ENCODE peak calls at places on chromosomes 12 and 14, in ten cellular contexts. Y is C1 segment of cervical spinal cord; H is activated T-cell treated with anti-CD3 and anti-CD28 coated beads, Interleukin-2, amount 50 U/mL, for 72 hours; X is EL; G is GDM1; Z is LHCN-M2; M is thoracic aorta; V is kidney; D is GM12865; I is left cardiac atrium. K is an unnamed sample.

GRCh38 chr12:28130625-28131598 is 59.3 kb upstream of the CCDC91 start:
- DNase-seq in Y (no peak), H (no peak), X (peak), G (no peak), Z (peak), M (peak), V (no peak), D (no peak), I (peak), K (no peak)

GRCh38 chr12:71214511-71215285 is 56.9 kb upstream of the TSPAN8 start:
- DNase-seq in Y (no peak), H (no peak), X (no peak), G (no peak), Z (no peak), M (no peak), V (no peak), D (no peak), I (no peak), K (no peak)

GRCh38 chr12:58186914-58187313 is 245.5 kb downstream of the ATP23 start:
- DNase-seq in Y (no peak), H (no peak), X (no peak), G (no peak), Z (no peak), M (no peak), V (no peak), D (no peak), I (no peak), K (no peak)

GRCh38 chr12:10365716-10366433 is 24.0 kb downstream of the KLRK1 start:
- DNase-seq in Y (no peak), H (no peak), X (peak), G (no peak), Z (peak), M (no peak), V (no peak), D (no peak), I (no peak), K (no peak)

GRCh38 chr14:100546051-100546443 is 41.2 kb downstream of the BEGAIN start:
- DNase-seq in Y (no peak), H (peak), X (peak), G (peak), Z (no peak), M (no peak), V (no peak), D (no peak), I (no peak), K (no peak)

GRCh38 chr14:68246074-68246980 is 426.7 kb downstream of the RAD51B start:
- DNase-seq in Y (no peak), H (no peak), X (no peak), G (no peak), Z (no peak), M (no peak), V (no peak), D (no peak), I (no peak), K (no peak)

GRCh38 chr14:45587142-45587541 is 334.1 kb upstream of the MIS18BP1 start:
- DNase-seq in Y (no peak), H (no peak), X (no peak), G (no peak), Z (no peak), M (no peak), V (no peak), D (no peak), I (no peak), K (no peak)

GRCh38 chr14:60622920-60623263 is 26.4 kb downstream of the SIX1 start:
- DNase-seq in Y (no peak), H (no peak), X (peak), G (no peak), Z (peak), M (no peak), V (no peak), D (no peak), I (no peak), K (no peak)

GRCh38 chr14:91636604-91637003 is 95.3 kb downstream of the CATSPERB start:
- DNase-seq in Y (no peak), H (no peak), X (no peak), G (no peak), Z (peak), M (no peak), V (no peak), D (no peak), I (no peak), K (no peak)